ENCODE peak calls at places on chromosomes 1 and 21, in seven cellular contexts. Y is kidney, L is PC-3, T is pancreas, A is breast epithelium, E is heart left ventricle, I is heart right ventricle. C is an unnamed sample. For H3K9me3, the result is how much of the 10 kb centered on the place peaks cover.

GRCh38 chr1:243325305-243325890 is 69.6 kb downstream of the SDCCAG8 start:
- DNase-seq in Y (no peak), L (peak), T (no peak), A (no peak), E (no peak), I (no peak), C (no peak)

GRCh38 chr1:248805905-248806304 is 19.8 kb downstream of the SH3BP5L start:
- DNase-seq in Y (no peak), L (no peak), T (no peak), A (no peak), E (no peak), I (no peak), C (no peak)

GRCh38 chr1:26284597-26285351 is 4.9 kb downstream of the SH3BGRL3 start:
- DNase-seq in Y (peak), L (peak), T (peak), A (no peak), E (peak), I (peak), C (peak)

GRCh38 chr1:69836961-69837636 is 269.4 kb downstream of the LRRC7 start:
- DNase-seq in Y (no peak), L (no peak), T (no peak), A (no peak), E (no peak), I (no peak), C (no peak)

GRCh38 chr1:234214129-234214910 is 158.9 kb upstream of the COA6 start:
- DNase-seq in Y (peak), L (peak), T (peak), A (peak), E (peak), I (no peak), C (peak)

GRCh38 chr1:8185400-8185799 is 132.5 kb upstream of the SLC45A1 start:
- DNase-seq in Y (peak), L (no peak), T (peak), A (no peak), E (no peak), I (no peak), C (no peak)

GRCh38 chr1:246801241-246802020 is 77.2 kb downstream of the SCCPDH start:
- DNase-seq in Y (peak), L (no peak), T (no peak), A (no peak), E (no peak), I (no peak), C (no peak)

GRCh38 chr1:245341738-245342137 is 187.0 kb downstream of the KIF26B start:
- DNase-seq in Y (no peak), L (no peak), T (no peak), A (no peak), E (no peak), I (no peak), C (no peak)

GRCh38 chr1:102886638-102887037 is 221.7 kb downstream of the COL11A1 start:
- DNase-seq in Y (no peak), L (no peak), T (no peak), A (no peak), E (no peak), I (no peak), C (no peak)

GRCh38 chr1:67685558-67686271 is 714 bp downstream of the GADD45A start:
- DNase-seq in Y (peak), L (peak), T (peak), A (peak), E (peak), I (peak), C (no peak)

DNA sequence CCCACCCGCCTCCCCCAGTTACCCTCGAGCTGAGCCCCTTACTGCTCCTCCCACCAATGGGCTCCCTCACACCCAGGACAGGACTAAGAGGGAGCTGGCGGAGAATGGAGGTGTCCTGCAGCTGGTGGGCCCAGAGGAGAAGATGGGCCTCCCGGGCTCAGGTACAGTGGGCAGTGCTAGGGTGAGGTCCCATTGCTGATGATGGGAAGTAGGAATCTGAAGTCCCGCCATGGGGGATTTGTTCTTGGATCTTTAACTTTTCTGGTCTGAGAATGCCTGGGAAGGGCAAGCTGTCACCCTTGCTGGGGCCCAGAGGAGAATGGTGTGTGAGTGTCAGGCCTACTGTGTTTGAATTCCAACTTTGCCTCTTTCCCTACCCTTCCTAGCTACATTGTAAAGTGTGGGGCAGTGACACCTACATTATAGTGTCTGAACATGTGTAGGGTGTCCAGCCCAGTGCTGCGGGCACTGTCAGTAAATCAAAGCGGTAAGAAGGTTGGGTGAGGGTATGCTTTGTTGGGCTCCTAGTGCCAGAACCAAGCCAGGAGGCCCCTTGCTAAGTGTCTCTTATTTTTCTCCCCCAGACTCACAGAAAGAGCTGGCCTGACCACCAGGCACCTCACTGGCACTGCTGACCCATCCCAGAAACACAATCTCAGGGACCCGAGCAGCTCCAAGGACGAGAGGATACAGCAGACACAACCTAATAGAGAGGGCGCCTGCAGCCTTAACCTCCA is 44.7 kb downstream of the YARS1 start:
- DNase-seq in Y (peak), L (no peak), T (no peak), A (no peak), E (no peak), I (no peak), C (no peak)
- H3K4me3 ChIP-seq in Y (no peak), L (no peak), T (no peak), A (no peak), E (no peak), I (no peak), C (no peak)

GRCh38 chr1:6207075-6207885 is 1.4 kb downstream of the RNF207 start:
- DNase-seq in Y (peak), L (no peak), T (peak), A (no peak), E (no peak), I (peak), C (no peak)

GRCh38 chr1:6209661-6210605 is 4.0 kb downstream of the RNF207 start:
- DNase-seq in Y (peak), L (no peak), T (no peak), A (no peak), E (no peak), I (no peak), C (no peak)

GRCh38 chr1:6210606-6211355 is 4.9 kb downstream of the RNF207 start:
- DNase-seq in Y (peak), L (no peak), T (no peak), A (no peak), E (no peak), I (no peak), C (no peak)

GRCh38 chr1:6207921-6208320 is 2.0 kb downstream of the RNF207 start:
- DNase-seq in Y (no peak), L (no peak), T (no peak), A (no peak), E (no peak), I (no peak), C (no peak)

GRCh38 chr1:6208723-6209660 is 3.1 kb downstream of the RNF207 start:
- DNase-seq in Y (peak), L (no peak), T (peak), A (no peak), E (peak), I (no peak), C (no peak)
- TF ChIP-seq CTCF in Y (peak), L (no peak), T (peak), A (peak), E (peak), I (peak), C (peak)

GRCh38 chr1:115768549-115768948 is at the start of gene CASQ2:
- DNase-seq in Y (no peak), L (no peak), T (no peak), A (no peak), E (peak), I (peak), C (no peak)

GRCh38 chr1:115771094-115771846 is 2.8 kb upstream of the CASQ2 start:
- DNase-seq in Y (no peak), L (no peak), T (peak), A (no peak), E (no peak), I (no peak), C (no peak)

GRCh38 chr1:115764541-115764940 is 4.0 kb downstream of the CASQ2 start:
- DNase-seq in Y (no peak), L (peak), T (peak), A (no peak), E (no peak), I (peak), C (no peak)

GRCh38 chr1:115765091-115765490 is 3.4 kb downstream of the CASQ2 start:
- DNase-seq in Y (no peak), L (no peak), T (no peak), A (no peak), E (no peak), I (no peak), C (no peak)

DNA sequence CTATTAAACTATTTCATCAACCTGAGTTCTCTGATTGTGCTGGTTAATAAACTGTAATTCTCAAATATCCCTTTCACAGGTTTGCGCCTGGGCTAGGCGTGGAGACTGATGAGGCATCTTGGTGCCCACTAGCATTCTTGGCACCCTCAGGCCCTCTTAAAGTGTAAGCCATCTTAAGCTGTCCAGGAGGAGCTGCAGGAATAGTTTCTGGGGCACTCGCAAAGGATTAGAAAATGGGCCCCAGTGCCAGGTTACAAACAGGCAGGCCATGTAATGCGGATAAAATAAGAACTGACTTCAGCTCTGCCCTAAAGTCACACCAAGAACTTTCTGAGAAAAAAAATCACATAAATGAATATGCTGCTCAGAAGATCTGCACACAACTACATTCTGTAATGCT is 1.1 kb downstream of the CASQ2 start:
- DNase-seq in Y (no peak), L (no peak), T (no peak), A (no peak), E (no peak), I (peak), C (no peak)
- H3K9me3 ChIP-seq in Y (under half), L (under half), T (under half), A (under half), E (under half), I (under half), C (under half)

DNA sequence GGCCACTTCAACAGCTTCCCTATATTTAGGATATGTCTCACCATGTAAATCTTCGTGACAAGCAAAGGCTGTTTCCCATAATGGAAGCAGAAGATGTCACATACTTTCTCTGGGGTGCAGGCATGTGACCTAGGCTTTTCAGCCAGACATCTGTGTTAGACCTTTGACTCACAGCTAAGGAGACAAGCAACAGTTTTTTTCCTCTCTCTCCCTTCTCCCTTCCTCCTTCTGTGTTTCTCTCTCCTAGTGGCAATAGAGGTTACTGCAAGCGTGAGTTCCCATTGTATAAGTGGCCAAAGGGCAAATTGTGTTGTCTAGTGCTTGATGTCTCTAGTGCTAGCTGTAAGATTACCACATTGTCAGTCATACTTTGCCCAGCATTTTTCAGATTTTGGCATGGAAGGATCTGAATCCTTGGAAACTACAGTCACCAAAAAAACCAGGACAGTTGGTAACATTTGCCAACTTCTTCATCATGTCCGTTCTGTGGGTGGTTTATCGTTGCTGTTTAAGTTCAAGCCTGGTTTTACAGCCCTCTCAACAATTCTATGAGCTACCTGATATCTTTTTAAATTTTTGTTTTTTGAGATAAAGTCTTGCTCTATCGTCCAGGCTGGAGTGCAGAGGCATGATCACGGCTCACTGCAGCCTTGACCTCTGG is 44.4 kb upstream of the RABGAP1L start:
- DNase-seq in Y (no peak), L (peak), T (no peak), A (no peak), E (no peak), I (no peak), C (no peak)
- H3K4me3 ChIP-seq in Y (no peak), L (no peak), T (no peak), A (no peak), E (no peak), I (no peak), C (no peak)

DNA sequence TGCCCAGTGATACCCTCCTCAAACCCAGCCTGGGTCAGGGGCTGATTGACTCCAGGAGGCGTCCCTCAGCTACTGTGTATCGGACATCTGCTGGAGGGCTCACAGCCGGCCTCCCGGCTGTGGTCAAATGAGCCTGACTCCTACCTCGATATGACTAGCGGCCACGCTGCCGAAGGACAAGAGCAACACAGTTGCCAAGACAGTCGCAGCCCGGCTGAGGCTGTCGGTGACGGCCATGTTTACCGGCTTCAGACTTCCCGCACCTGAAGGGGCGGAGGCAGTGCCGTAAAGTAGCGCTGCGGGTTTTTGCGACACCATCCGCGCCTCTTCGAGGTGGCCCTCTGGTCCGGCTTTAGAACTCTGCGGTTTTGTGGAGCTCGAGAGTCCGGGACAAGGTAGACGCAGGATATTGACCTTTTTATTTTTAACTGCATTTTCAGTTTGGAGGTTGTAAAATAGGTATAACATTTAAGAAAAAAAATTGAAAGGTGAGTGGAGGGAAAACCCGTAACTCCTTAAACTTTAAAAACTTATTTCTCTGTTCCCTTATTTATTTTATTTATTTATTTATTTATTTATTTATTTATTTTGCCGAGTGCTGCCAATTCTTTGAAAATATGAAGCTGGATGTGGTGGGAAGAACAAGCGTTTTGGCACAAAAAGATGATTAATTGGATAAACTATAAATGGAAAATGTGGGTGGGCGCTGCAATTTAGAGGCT is at the start of gene PIGK:
- DNase-seq in Y (peak), L (peak), T (peak), A (peak), E (peak), I (peak), C (peak)
- TF ChIP-seq CTCF in Y (no peak), L (peak), T (no peak), A (no peak), E (no peak), I (no peak), C (peak)

GRCh38 chr21:10627316-10627863 is 106.0 kb downstream of the TPTE start:
- DNase-seq in Y (peak), L (no peak), T (no peak), A (no peak), E (no peak), I (no peak), C (no peak)
- H3K9me3 ChIP-seq in Y (under half), L (under half), T (under half), A (under half), E (under half), I (under half), C (under half)

GRCh38 chr1:226793620-226794276 is 54.7 kb upstream of the ITPKB start:
- DNase-seq in Y (no peak), L (no peak), T (no peak), A (no peak), E (no peak), I (no peak), C (no peak)

GRCh38 chr1:226799634-226800281 is 60.7 kb upstream of the ITPKB start:
- DNase-seq in Y (no peak), L (no peak), T (no peak), A (no peak), E (no peak), I (no peak), C (no peak)

GRCh38 chr1:226800763-226801380 is 61.8 kb upstream of the ITPKB start:
- DNase-seq in Y (no peak), L (no peak), T (no peak), A (no peak), E (no peak), I (no peak), C (no peak)

GRCh38 chr1:226797151-226797550 is 58.1 kb upstream of the ITPKB start:
- DNase-seq in Y (no peak), L (no peak), T (no peak), A (no peak), E (no peak), I (no peak), C (no peak)

DNA sequence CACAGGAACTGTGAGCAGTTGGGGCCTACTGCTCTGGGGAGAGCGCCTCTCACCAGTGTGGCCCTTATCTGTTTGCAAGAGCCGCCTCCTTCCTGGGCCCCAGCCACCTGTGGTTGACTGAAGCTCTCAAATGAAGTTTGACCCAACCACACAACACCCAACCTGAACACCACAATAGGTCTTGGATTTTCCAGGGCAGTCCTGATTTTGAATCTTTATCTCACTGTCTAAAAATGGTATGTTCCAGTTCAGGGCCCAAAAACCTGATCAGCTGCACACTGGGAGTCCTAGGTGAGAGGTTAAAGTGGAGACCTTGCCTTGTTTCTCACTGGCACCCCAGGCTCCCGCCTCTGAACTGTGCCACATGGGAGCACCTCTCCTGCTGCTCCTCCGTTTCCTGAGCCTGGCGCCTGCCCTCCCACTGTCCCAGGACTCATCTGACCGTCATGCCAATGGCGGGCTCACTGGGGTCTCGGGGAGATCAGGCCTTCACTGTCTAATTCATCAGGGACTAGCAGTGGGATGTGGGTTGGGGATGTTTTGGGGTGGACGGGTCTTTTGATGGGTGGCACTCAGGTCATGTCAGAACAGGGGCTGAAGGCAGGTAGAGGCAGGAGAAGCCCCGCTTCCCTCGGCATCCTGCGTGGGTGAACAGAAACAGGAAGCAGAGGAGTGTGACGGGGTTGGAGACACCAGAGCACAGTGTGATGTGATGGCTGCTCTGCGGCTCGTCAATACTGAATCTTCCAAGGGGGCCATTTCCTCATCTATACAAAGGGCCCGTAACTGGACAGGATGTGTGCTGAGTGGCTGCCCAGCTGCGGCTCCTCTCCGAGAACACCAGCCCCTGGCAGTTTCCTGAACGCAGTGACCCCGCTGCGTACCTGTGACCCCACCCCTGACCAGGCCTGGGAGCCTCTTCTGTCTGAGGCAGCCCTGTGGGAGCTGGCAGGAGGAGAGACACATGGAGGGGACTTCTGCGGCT is 59.6 kb upstream of the ITPKB start:
- DNase-seq in Y (no peak), L (no peak), T (no peak), A (no peak), E (no peak), I (no peak), C (no peak)
- H3K4me3 ChIP-seq in Y (no peak), L (no peak), T (no peak), A (no peak), E (no peak), I (no peak), C (no peak)

C was measured in right atrium auricular region.